ENCODE peak calls at places on chromosome 14, in five cellular contexts. Y is CD8-positive, alpha-beta T cell; B is GM12864; L is Caco-2; K is BE2C. U is an unnamed sample.

GRCh38 chr14:51860836-51861583 is 598 bp downstream of the GNG2 start:
- DNase-seq in Y (no peak), B (no peak), L (no peak), K (no peak), U (no peak)

GRCh38 chr14:54567634-54568561 is 970 bp downstream of the SAMD4A start:
- DNase-seq in Y (peak; percentile 18), B (no peak), L (peak; percentile 61), K (peak; percentile 62), U (peak; percentile 82)

GRCh38 chr14:54776361-54777001 is 126.1 kb downstream of the GCH1 start:
- DNase-seq in Y (no peak), B (no peak), L (no peak), K (peak; percentile 39), U (no peak)

GRCh38 chr14:99342906-99343305 is 70.9 kb upstream of the BCL11B start:
- DNase-seq in Y (no peak), B (no peak), L (no peak), K (no peak), U (no peak)

GRCh38 chr14:31410048-31410654 is 10.2 kb downstream of the HEATR5A start:
- DNase-seq in Y (no peak), B (no peak), L (no peak), K (no peak), U (no peak)

GRCh38 chr14:101876539-101876938 is 87.8 kb upstream of the DYNC1H1 start:
- DNase-seq in Y (peak; percentile 44), B (peak; percentile 91), L (no peak), K (peak; percentile 92), U (no peak)

GRCh38 chr14:60561845-60562746 is 53.1 kb downstream of the SIX6 start:
- DNase-seq in Y (no peak), B (peak; percentile 19), L (peak; percentile 51), K (peak; percentile 57), U (no peak)

GRCh38 chr14:79570648-79571047 is 640.7 kb downstream of the DIO2 start:
- DNase-seq in Y (no peak), B (no peak), L (no peak), K (no peak), U (no peak)

GRCh38 chr14:49860988-49861387 is 8.4 kb upstream of the NEMF start:
- DNase-seq in Y (no peak), B (no peak), L (no peak), K (no peak), U (no peak)

GRCh38 chr14:102140027-102140749 is 491 bp downstream of the WDR20 start:
- DNase-seq in Y (peak; percentile 9), B (no peak), L (peak; percentile 49), K (peak; percentile 27), U (peak; percentile 66)

GRCh38 chr14:96797943-96798349 is 764 bp downstream of the VRK1 start:
- DNase-seq in Y (no peak), B (no peak), L (no peak), K (peak; percentile 31), U (no peak)

GRCh38 chr14:59293934-59294661 is 105.6 kb downstream of the DAAM1 start:
- DNase-seq in Y (no peak), B (no peak), L (no peak), K (no peak), U (no peak)

DNA sequence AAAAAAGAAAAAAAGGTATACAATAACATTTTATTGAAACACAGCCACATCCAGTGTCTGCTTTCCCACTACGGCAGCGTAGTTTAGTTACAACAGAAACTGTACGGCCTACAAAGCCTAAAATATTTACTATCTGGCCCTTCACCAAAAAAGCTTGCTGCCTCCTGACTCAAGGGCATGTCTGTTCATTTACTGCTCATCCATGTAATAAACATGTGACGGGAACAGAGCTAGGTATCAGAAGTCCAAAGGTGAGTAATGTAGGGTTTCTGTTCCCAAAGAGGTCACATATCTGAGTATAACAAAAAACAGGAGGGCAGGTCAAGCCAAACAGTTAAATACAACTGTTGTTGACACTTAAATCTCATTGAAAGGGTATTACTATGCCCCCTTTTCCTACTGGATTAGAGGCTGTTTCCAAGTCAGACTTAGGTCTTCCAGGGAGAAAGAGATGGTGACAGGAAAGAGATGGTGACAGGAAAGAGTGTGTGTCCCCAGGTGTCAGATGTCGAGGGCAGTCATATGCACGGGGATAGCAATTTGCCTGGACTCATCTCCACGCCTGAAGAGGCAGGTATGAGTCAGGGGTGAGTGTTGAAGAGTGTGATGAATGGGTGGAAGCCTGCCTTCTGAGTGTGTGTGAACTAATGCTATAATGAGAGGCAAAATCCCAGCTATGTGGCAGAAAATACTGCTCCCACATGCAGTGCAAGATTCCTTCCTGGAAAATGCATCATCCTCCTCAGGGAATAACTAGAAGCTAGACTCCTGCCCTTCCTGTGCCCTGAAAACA is 77.7 kb downstream of the MAP3K9 start:
- DNase-seq in Y (no peak), B (no peak), L (no peak), K (no peak), U (no peak)
- H3K4me3 ChIP-seq in Y (no peak overlapping the region), B (no peak overlapping the region), L (no peak overlapping the region), K (no peak overlapping the region), U (no peak overlapping the region)

GRCh38 chr14:85420707-85421106 is 109.2 kb upstream of the FLRT2 start:
- DNase-seq in Y (no peak), B (no peak), L (no peak), K (no peak), U (no peak)

GRCh38 chr14:85418716-85419115 is 111.2 kb upstream of the FLRT2 start:
- DNase-seq in Y (no peak), B (no peak), L (no peak), K (no peak), U (no peak)

GRCh38 chr14:85421166-85421877 is 108.6 kb upstream of the FLRT2 start:
- DNase-seq in Y (no peak), B (no peak), L (peak; percentile 34), K (no peak), U (no peak)

GRCh38 chr14:85417396-85417795 is 112.5 kb upstream of the FLRT2 start:
- DNase-seq in Y (no peak), B (no peak), L (no peak), K (no peak), U (no peak)

GRCh38 chr14:85420278-85420677 is 109.7 kb upstream of the FLRT2 start:
- DNase-seq in Y (no peak), B (no peak), L (no peak), K (no peak), U (no peak)
- H3K4me3 ChIP-seq in Y (no peak overlapping the region), B (no peak overlapping the region), L (no peak overlapping the region), K (no peak overlapping the region), U (no peak overlapping the region)

GRCh38 chr14:82595466-82595865 is 1061.8 kb upstream of the SEL1L start:
- DNase-seq in Y (no peak), B (no peak), L (no peak), K (no peak), U (no peak)
- H3K4me3 ChIP-seq in Y (no peak overlapping the region), B (no peak overlapping the region), L (no peak overlapping the region), K (no peak overlapping the region), U (no peak overlapping the region)

DNA sequence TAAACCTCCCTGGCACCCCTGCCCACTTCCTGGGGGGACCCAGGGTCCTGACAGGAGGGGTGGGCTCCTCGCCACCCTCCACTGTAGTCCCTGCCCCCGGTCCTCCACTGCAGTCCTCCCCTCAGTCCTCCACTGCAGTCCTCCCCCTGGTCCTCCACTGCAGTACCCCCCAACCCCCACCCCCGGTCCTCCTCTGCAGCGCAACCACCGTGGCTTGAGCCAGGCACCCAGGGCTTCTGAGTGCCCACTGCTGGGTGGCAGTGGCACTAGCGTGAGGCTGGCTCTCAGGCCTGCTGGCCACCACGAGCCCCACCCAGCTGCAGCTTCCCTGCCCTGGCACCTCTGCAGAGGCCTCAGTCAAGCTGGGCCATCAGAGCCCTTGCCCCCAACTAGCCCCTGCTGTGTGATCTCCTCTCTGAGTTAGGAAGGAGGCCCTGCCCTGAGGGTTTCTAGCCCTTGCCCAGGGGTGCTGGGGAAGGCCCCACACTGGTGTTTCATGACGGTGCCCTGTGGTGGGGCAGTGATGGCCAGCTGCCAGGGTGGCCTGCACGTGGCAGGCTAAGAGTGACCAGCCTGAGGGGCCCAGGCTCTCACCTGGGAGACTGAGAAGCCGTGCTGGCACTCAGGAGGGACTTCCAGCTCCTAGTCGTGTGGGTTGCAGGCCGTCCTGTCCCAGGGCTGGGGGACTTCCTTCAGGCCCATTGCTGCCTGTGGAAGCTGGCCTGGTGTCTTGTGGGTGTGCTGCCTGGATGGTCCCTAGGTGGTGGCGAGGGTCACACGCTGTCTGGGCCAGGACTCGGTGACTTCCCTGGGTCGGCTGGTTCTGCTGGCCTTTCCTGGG is 9.7 kb downstream of the CEP170B start:
- DNase-seq in Y (no peak), B (no peak), L (no peak), K (peak; percentile 5), U (no peak)
- H3K4me3 ChIP-seq in Y (no peak overlapping the region), B (no peak overlapping the region), L (no peak overlapping the region), K (no peak overlapping the region), U (no peak overlapping the region)

GRCh38 chr14:105419055-105419304 is 647 bp upstream of the MTA1 start:
- DNase-seq in Y (no peak), B (no peak), L (no peak), K (no peak), U (no peak)
- H3K4me3 ChIP-seq in Y (peak overlapping the region; percentile 59), B (peak overlapping the region; percentile 70), L (peak overlapping the region; percentile 79), K (peak overlapping the region; percentile 62), U (peak overlapping the region; percentile 72)

GRCh38 chr14:69614592-69614991 is 3.2 kb downstream of the SUSD6 start:
- DNase-seq in Y (no peak), B (no peak), L (no peak), K (no peak), U (no peak)
- H3K4me3 ChIP-seq in Y (peak overlapping the region; percentile 28), B (peak overlapping the region; percentile 4), L (no peak overlapping the region), K (no peak overlapping the region), U (no peak overlapping the region)

GRCh38 chr14:77557391-77557790 is 58.8 kb upstream of the ISM2 start:
- DNase-seq in Y (no peak), B (no peak), L (no peak), K (no peak), U (no peak)
- H3K4me3 ChIP-seq in Y (no peak overlapping the region), B (no peak overlapping the region), L (no peak overlapping the region), K (no peak overlapping the region), U (no peak overlapping the region)

U was measured in suprapubic skin.